ENCODE peak calls at places on chromosome 2, in eight cellular contexts. One of them, this sample, is unnamed.

GRCh38 chr2:236177967-236178909 is 10.1 kb upstream of the GBX2 start:
- DNase-seq in left ventricle myocardium inferior: peak; percentile 58
- DNase-seq in heart left ventricle: no peak
- DNase-seq in brain microvascular endothelial cell: peak; percentile 49
- DNase-seq in cardiac fibroblast: peak; percentile 65
- DNase-seq in endothelial cell of umbilical vein: peak; percentile 78
- DNase-seq in bronchial epithelial cell: no peak
- DNase-seq in cardiac muscle cell: peak; percentile 79
- DNase-seq in this sample: no peak

GRCh38 chr2:74041726-74042125 is 57.0 kb downstream of the TET3 start:
- DNase-seq in left ventricle myocardium inferior: no peak
- DNase-seq in heart left ventricle: no peak
- DNase-seq in brain microvascular endothelial cell: no peak
- DNase-seq in cardiac fibroblast: no peak
- DNase-seq in endothelial cell of umbilical vein: no peak
- DNase-seq in bronchial epithelial cell: no peak
- DNase-seq in cardiac muscle cell: no peak
- DNase-seq in this sample: no peak

GRCh38 chr2:241975593-241976284 is 106.2 kb downstream of the RTP5 start:
- DNase-seq in left ventricle myocardium inferior: no peak
- DNase-seq in heart left ventricle: no peak
- DNase-seq in brain microvascular endothelial cell: no peak
- DNase-seq in cardiac fibroblast: peak; percentile 4
- DNase-seq in endothelial cell of umbilical vein: no peak
- DNase-seq in bronchial epithelial cell: no peak
- DNase-seq in cardiac muscle cell: no peak
- DNase-seq in this sample: no peak

GRCh38 chr2:39252888-39253518 is 9.2 kb upstream of the CDKL4 start:
- DNase-seq in left ventricle myocardium inferior: no peak
- DNase-seq in heart left ventricle: no peak
- DNase-seq in brain microvascular endothelial cell: no peak
- DNase-seq in cardiac fibroblast: no peak
- DNase-seq in endothelial cell of umbilical vein: no peak
- DNase-seq in bronchial epithelial cell: no peak
- DNase-seq in cardiac muscle cell: no peak
- DNase-seq in this sample: no peak

GRCh38 chr2:206086683-206087350 is 843 bp upstream of the INO80D start:
- DNase-seq in left ventricle myocardium inferior: no peak
- DNase-seq in heart left ventricle: no peak
- DNase-seq in brain microvascular endothelial cell: no peak
- DNase-seq in cardiac fibroblast: peak; percentile 18
- DNase-seq in endothelial cell of umbilical vein: peak; percentile 60
- DNase-seq in bronchial epithelial cell: peak; percentile 26
- DNase-seq in cardiac muscle cell: no peak
- DNase-seq in this sample: no peak

GRCh38 chr2:118148133-118148532 is 59.9 kb downstream of the INSIG2 start:
- DNase-seq in left ventricle myocardium inferior: no peak
- DNase-seq in heart left ventricle: no peak
- DNase-seq in brain microvascular endothelial cell: no peak
- DNase-seq in cardiac fibroblast: no peak
- DNase-seq in endothelial cell of umbilical vein: no peak
- DNase-seq in bronchial epithelial cell: no peak
- DNase-seq in cardiac muscle cell: no peak
- DNase-seq in this sample: no peak

GRCh38 chr2:190980630-190981214 is 33.2 kb downstream of the STAT1 start:
- DNase-seq in left ventricle myocardium inferior: no peak
- DNase-seq in heart left ventricle: no peak
- DNase-seq in brain microvascular endothelial cell: no peak
- DNase-seq in cardiac fibroblast: no peak
- DNase-seq in endothelial cell of umbilical vein: no peak
- DNase-seq in bronchial epithelial cell: no peak
- DNase-seq in cardiac muscle cell: no peak
- DNase-seq in this sample: no peak

GRCh38 chr2:152861349-152861942 is 143.0 kb downstream of the ARL6IP6 start:
- DNase-seq in left ventricle myocardium inferior: no peak
- DNase-seq in heart left ventricle: no peak
- DNase-seq in brain microvascular endothelial cell: peak; percentile 31
- DNase-seq in cardiac fibroblast: peak; percentile 17
- DNase-seq in endothelial cell of umbilical vein: peak; percentile 30
- DNase-seq in bronchial epithelial cell: peak; percentile 24
- DNase-seq in cardiac muscle cell: peak; percentile 19
- DNase-seq in this sample: no peak

GRCh38 chr2:37621199-37621598 is 50.2 kb downstream of the CDC42EP3 start:
- DNase-seq in left ventricle myocardium inferior: no peak
- DNase-seq in heart left ventricle: no peak
- DNase-seq in brain microvascular endothelial cell: no peak
- DNase-seq in cardiac fibroblast: no peak
- DNase-seq in endothelial cell of umbilical vein: no peak
- DNase-seq in bronchial epithelial cell: no peak
- DNase-seq in cardiac muscle cell: no peak
- DNase-seq in this sample: no peak

GRCh38 chr2:133508546-133509165 is 59.6 kb downstream of the NCKAP5 start:
- DNase-seq in left ventricle myocardium inferior: no peak
- DNase-seq in heart left ventricle: no peak
- DNase-seq in brain microvascular endothelial cell: no peak
- DNase-seq in cardiac fibroblast: no peak
- DNase-seq in endothelial cell of umbilical vein: no peak
- DNase-seq in bronchial epithelial cell: no peak
- DNase-seq in cardiac muscle cell: no peak
- DNase-seq in this sample: no peak

GRCh38 chr2:241030883-241031282 is 32.5 kb downstream of the SNED1 start:
- DNase-seq in left ventricle myocardium inferior: no peak
- DNase-seq in heart left ventricle: no peak
- DNase-seq in brain microvascular endothelial cell: no peak
- DNase-seq in cardiac fibroblast: no peak
- DNase-seq in endothelial cell of umbilical vein: no peak
- DNase-seq in bronchial epithelial cell: no peak
- DNase-seq in cardiac muscle cell: no peak
- DNase-seq in this sample: no peak

GRCh38 chr2:225637199-225637598 is 237.7 kb downstream of the NYAP2 start:
- DNase-seq in left ventricle myocardium inferior: no peak
- DNase-seq in heart left ventricle: no peak
- DNase-seq in brain microvascular endothelial cell: no peak
- DNase-seq in cardiac fibroblast: no peak
- DNase-seq in endothelial cell of umbilical vein: no peak
- DNase-seq in bronchial epithelial cell: no peak
- DNase-seq in cardiac muscle cell: no peak
- DNase-seq in this sample: no peak

GRCh38 chr2:37230581-37230980 is 815 bp downstream of the CEBPZ start:
- DNase-seq in left ventricle myocardium inferior: no peak
- DNase-seq in heart left ventricle: no peak
- DNase-seq in brain microvascular endothelial cell: no peak
- DNase-seq in cardiac fibroblast: peak; percentile 20
- DNase-seq in endothelial cell of umbilical vein: no peak
- DNase-seq in bronchial epithelial cell: peak; percentile 19
- DNase-seq in cardiac muscle cell: peak; percentile 3
- DNase-seq in this sample: no peak

GRCh38 chr2:121186261-121186660 is 98.7 kb downstream of the TFCP2L1 start:
- DNase-seq in left ventricle myocardium inferior: no peak
- DNase-seq in heart left ventricle: no peak
- DNase-seq in brain microvascular endothelial cell: no peak
- DNase-seq in cardiac fibroblast: no peak
- DNase-seq in endothelial cell of umbilical vein: no peak
- DNase-seq in bronchial epithelial cell: no peak
- DNase-seq in cardiac muscle cell: no peak
- DNase-seq in this sample: no peak

DNA sequence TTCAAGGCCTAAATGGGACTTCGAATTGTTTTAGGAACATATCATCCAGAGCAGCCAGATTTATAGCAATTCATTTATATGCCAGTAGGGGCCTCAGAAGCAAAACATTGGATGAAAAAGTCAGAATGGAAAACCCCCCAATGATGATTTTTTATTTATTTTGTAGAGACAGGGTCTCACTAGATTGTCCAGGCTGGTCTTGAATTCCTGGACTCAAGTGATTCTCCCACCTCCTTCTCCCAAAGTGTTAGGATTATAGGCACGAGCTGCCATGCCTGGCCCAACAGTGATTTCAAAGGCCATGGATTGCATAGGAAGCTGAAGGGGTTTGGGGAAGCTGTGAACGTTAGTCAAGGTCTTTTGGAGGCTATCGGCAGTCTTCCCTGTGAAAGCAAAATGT is 21.9 kb upstream of the MCFD2 start:
- DNase-seq in left ventricle myocardium inferior: no peak
- DNase-seq in heart left ventricle: no peak
- DNase-seq in brain microvascular endothelial cell: no peak
- DNase-seq in cardiac fibroblast: no peak
- DNase-seq in endothelial cell of umbilical vein: no peak
- DNase-seq in bronchial epithelial cell: no peak
- DNase-seq in cardiac muscle cell: no peak
- DNase-seq in this sample: no peak
- TF ChIP-seq CTCF in left ventricle myocardium inferior: peak; percentile 2
- TF ChIP-seq CTCF in heart left ventricle: peak; percentile 7
- TF ChIP-seq CTCF in brain microvascular endothelial cell: peak; percentile 48
- TF ChIP-seq CTCF in cardiac fibroblast: peak; percentile 54
- TF ChIP-seq CTCF in endothelial cell of umbilical vein: peak; percentile 32
- TF ChIP-seq CTCF in bronchial epithelial cell: peak; percentile 26
- TF ChIP-seq CTCF in cardiac muscle cell: peak; percentile 42
- TF ChIP-seq CTCF in this sample: peak; percentile 70

GRCh38 chr2:218010838-218011616 is 8.2 kb upstream of the TNS1 start:
- DNase-seq in left ventricle myocardium inferior: no peak
- DNase-seq in heart left ventricle: no peak
- DNase-seq in brain microvascular endothelial cell: no peak
- DNase-seq in cardiac fibroblast: peak; percentile 47
- DNase-seq in endothelial cell of umbilical vein: no peak
- DNase-seq in bronchial epithelial cell: no peak
- DNase-seq in cardiac muscle cell: no peak
- DNase-seq in this sample: no peak

GRCh38 chr2:218009191-218010114 is 6.7 kb upstream of the TNS1 start:
- DNase-seq in left ventricle myocardium inferior: no peak
- DNase-seq in heart left ventricle: no peak
- DNase-seq in brain microvascular endothelial cell: no peak
- DNase-seq in cardiac fibroblast: no peak
- DNase-seq in endothelial cell of umbilical vein: no peak
- DNase-seq in bronchial epithelial cell: no peak
- DNase-seq in cardiac muscle cell: no peak
- DNase-seq in this sample: no peak

GRCh38 chr2:218008060-218009040 is 5.6 kb upstream of the TNS1 start:
- DNase-seq in left ventricle myocardium inferior: no peak
- DNase-seq in heart left ventricle: peak; percentile 36
- DNase-seq in brain microvascular endothelial cell: no peak
- DNase-seq in cardiac fibroblast: peak; percentile 54
- DNase-seq in endothelial cell of umbilical vein: peak; percentile 32
- DNase-seq in bronchial epithelial cell: no peak
- DNase-seq in cardiac muscle cell: no peak
- DNase-seq in this sample: peak; percentile 46

GRCh38 chr2:218011641-218012040 is 8.8 kb upstream of the TNS1 start:
- DNase-seq in left ventricle myocardium inferior: no peak
- DNase-seq in heart left ventricle: no peak
- DNase-seq in brain microvascular endothelial cell: no peak
- DNase-seq in cardiac fibroblast: no peak
- DNase-seq in endothelial cell of umbilical vein: no peak
- DNase-seq in bronchial epithelial cell: no peak
- DNase-seq in cardiac muscle cell: no peak
- DNase-seq in this sample: no peak

DNA sequence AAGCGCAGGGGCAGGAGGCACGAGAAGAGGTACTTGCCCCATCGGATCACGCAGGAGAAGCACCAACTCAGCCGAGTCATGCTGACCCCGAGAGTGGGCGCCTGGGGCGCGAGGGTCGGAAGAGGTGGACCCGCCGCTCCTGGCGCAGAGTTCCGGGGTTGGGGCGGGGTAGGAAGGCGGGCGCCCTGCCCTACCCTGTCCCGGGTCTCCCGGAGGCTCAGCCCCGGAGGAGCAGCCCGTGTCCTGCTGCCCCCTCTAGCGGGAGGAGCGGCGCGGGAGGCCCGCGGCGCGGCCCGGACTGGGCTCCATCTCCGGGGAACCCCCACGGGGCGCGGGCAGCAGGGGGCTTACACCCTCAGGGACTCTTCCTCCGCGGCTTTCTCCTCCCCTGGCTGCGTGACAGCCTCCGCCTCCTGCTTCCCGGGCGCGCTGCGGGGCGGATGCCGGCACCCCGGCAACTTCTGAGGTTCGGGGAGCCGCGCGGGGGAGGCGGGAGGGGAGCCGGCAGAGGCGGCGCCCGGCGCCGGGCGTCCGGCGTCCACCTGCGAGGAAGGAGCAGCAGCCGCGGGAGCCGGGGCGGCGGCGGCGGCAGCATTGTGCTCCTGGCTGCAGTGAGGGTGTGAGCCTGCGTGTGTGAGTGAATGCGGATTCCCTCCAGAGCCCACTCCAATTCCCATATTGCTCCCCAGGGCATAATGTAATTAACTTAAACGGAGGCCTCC is 7.5 kb upstream of the TNS1 start:
- DNase-seq in left ventricle myocardium inferior: peak; percentile 54
- DNase-seq in heart left ventricle: peak; percentile 54
- DNase-seq in brain microvascular endothelial cell: no peak
- DNase-seq in cardiac fibroblast: peak; percentile 58
- DNase-seq in endothelial cell of umbilical vein: peak; percentile 26
- DNase-seq in bronchial epithelial cell: no peak
- DNase-seq in cardiac muscle cell: peak; percentile 66
- DNase-seq in this sample: peak; percentile 33
- TF ChIP-seq CTCF in left ventricle myocardium inferior: peak; percentile 71
- TF ChIP-seq CTCF in heart left ventricle: peak; percentile 72
- TF ChIP-seq CTCF in brain microvascular endothelial cell: peak; percentile 57
- TF ChIP-seq CTCF in cardiac fibroblast: peak; percentile 38
- TF ChIP-seq CTCF in endothelial cell of umbilical vein: peak; percentile 78
- TF ChIP-seq CTCF in bronchial epithelial cell: peak; percentile 82
- TF ChIP-seq CTCF in cardiac muscle cell: peak; percentile 71
- TF ChIP-seq CTCF in this sample: peak; percentile 87

GRCh38 chr2:42979416-42979869 is 187.1 kb upstream of the HAAO start:
- DNase-seq in left ventricle myocardium inferior: no peak
- DNase-seq in heart left ventricle: no peak
- DNase-seq in brain microvascular endothelial cell: no peak
- DNase-seq in cardiac fibroblast: no peak
- DNase-seq in endothelial cell of umbilical vein: no peak
- DNase-seq in bronchial epithelial cell: no peak
- DNase-seq in cardiac muscle cell: no peak
- DNase-seq in this sample: no peak
- TF ChIP-seq CTCF in left ventricle myocardium inferior: no peak
- TF ChIP-seq CTCF in heart left ventricle: no peak
- TF ChIP-seq CTCF in brain microvascular endothelial cell: no peak
- TF ChIP-seq CTCF in cardiac fibroblast: no peak
- TF ChIP-seq CTCF in endothelial cell of umbilical vein: no peak
- TF ChIP-seq CTCF in bronchial epithelial cell: no peak
- TF ChIP-seq CTCF in cardiac muscle cell: no peak
- TF ChIP-seq CTCF in this sample: no peak

DNA sequence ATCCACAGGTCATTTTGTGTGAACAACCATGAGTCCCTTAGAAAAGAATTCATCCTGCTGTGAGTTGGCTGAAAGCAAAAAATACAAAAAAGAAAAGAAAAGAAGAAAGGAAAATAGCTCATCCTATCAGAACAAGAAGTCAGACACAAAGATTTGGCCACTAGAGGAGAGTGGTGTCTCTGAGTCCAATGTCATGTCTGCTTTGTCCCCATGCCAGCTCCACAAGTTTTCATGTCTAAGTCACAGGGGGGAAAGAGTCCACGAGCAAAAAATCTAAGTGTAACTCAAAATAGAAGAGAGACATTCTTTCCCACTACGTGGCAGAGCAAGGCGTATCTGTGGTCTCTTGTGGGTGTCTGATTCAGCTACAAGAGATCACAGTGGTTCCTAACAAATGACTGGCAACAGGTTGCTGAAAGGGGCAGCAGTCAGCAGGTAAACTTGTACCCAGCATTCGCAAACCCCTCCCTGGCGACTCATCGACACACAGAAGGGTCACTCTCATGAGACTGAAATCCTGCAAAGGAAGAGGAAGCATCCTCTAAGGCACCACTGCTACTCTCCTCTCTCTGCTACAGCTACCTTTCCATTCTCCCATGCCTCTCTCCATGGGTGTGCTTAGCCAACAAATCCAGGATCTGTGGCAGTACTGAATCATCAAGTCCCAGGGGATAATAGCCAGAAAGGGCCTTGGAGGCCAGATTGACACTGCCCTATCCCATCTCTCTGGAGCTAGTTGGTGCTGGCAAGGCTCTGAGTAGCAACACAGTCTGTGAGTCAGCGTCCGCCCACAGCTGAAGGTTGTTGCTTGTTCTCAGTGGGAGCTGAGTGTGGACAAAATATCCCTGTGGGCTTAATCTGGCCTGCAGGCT is 123.0 kb upstream of the SLC39A10 start:
- DNase-seq in left ventricle myocardium inferior: peak; percentile 29
- DNase-seq in heart left ventricle: peak; percentile 50
- DNase-seq in brain microvascular endothelial cell: peak; percentile 94
- DNase-seq in cardiac fibroblast: peak; percentile 88
- DNase-seq in endothelial cell of umbilical vein: no peak
- DNase-seq in bronchial epithelial cell: peak; percentile 82
- DNase-seq in cardiac muscle cell: peak; percentile 29
- DNase-seq in this sample: peak; percentile 90
- TF ChIP-seq CTCF in left ventricle myocardium inferior: no peak
- TF ChIP-seq CTCF in heart left ventricle: no peak
- TF ChIP-seq CTCF in brain microvascular endothelial cell: peak; percentile 42
- TF ChIP-seq CTCF in cardiac fibroblast: peak; percentile 9
- TF ChIP-seq CTCF in endothelial cell of umbilical vein: no peak
- TF ChIP-seq CTCF in bronchial epithelial cell: no peak
- TF ChIP-seq CTCF in cardiac muscle cell: no peak
- TF ChIP-seq CTCF in this sample: peak; percentile 69